ENCODE peak calls at places on chromosomes 16 and 17, in six cellular contexts. One of them, this sample, is unnamed.

GRCh38 chr17:1398900-1399299 is 1.1 kb downstream of the YWHAE start:
- DNase-seq in thoracic aorta: no peak
- DNase-seq in midbrain: no peak
- DNase-seq in EL: peak
- DNase-seq in T-helper 1 cell: no peak
- DNase-seq in dorsolateral prefrontal cortex: no peak
- DNase-seq in this sample: no peak

GRCh38 chr16:48323783-48324775 is 61.1 kb downstream of the SIAH1 start:
- DNase-seq in thoracic aorta: no peak
- DNase-seq in EL: no peak
- DNase-seq in T-helper 1 cell: no peak
- DNase-seq in midbrain: no peak
- DNase-seq in dorsolateral prefrontal cortex: no peak
- DNase-seq in this sample: no peak

GRCh38 chr17:1122681-1123396 is 56.9 kb downstream of the ABR start:
- DNase-seq in dorsolateral prefrontal cortex: peak
- DNase-seq in thoracic aorta: no peak
- DNase-seq in EL: peak
- DNase-seq in T-helper 1 cell: peak
- DNase-seq in midbrain: peak
- DNase-seq in this sample: peak

GRCh38 chr16:58591083-58591482 is 38.5 kb downstream of the CNOT1 start:
- DNase-seq in thoracic aorta: no peak
- DNase-seq in EL: no peak
- DNase-seq in midbrain: no peak
- DNase-seq in dorsolateral prefrontal cortex: no peak
- DNase-seq in T-helper 1 cell: no peak
- DNase-seq in this sample: no peak

GRCh38 chr16:974606-975312 is 4.0 kb upstream of the LMF1 start:
- DNase-seq in dorsolateral prefrontal cortex: no peak
- DNase-seq in midbrain: no peak
- DNase-seq in thoracic aorta: no peak
- DNase-seq in EL: no peak
- DNase-seq in T-helper 1 cell: no peak
- DNase-seq in this sample: no peak

GRCh38 chr17:49235896-49236295 is 5.3 kb upstream of the PHOSPHO1 start:
- DNase-seq in thoracic aorta: no peak
- DNase-seq in T-helper 1 cell: no peak
- DNase-seq in midbrain: no peak
- DNase-seq in dorsolateral prefrontal cortex: no peak
- DNase-seq in EL: no peak
- DNase-seq in this sample: no peak

GRCh38 chr16:85460252-85460982 is 152.7 kb upstream of the GSE1 start:
- DNase-seq in midbrain: no peak
- DNase-seq in dorsolateral prefrontal cortex: no peak
- DNase-seq in T-helper 1 cell: no peak
- DNase-seq in EL: no peak
- DNase-seq in thoracic aorta: no peak
- DNase-seq in this sample: peak

GRCh38 chr17:7029659-7030058 is 6.2 kb upstream of the SLC16A13 start:
- DNase-seq in midbrain: no peak
- DNase-seq in thoracic aorta: no peak
- DNase-seq in EL: no peak
- DNase-seq in dorsolateral prefrontal cortex: no peak
- DNase-seq in T-helper 1 cell: no peak
- DNase-seq in this sample: no peak

GRCh38 chr16:28846933-28847273 is 755 bp upstream of the TUFM start:
- DNase-seq in midbrain: peak
- DNase-seq in thoracic aorta: no peak
- DNase-seq in T-helper 1 cell: no peak
- DNase-seq in dorsolateral prefrontal cortex: no peak
- DNase-seq in EL: no peak
- DNase-seq in this sample: no peak

GRCh38 chr16:57039148-57039812 is 49.9 kb downstream of the NLRC5 start:
- DNase-seq in thoracic aorta: no peak
- DNase-seq in T-helper 1 cell: no peak
- DNase-seq in dorsolateral prefrontal cortex: no peak
- DNase-seq in EL: peak
- DNase-seq in midbrain: no peak
- DNase-seq in this sample: no peak

GRCh38 chr16:1708768-1709180 is 2.8 kb downstream of the MAPK8IP3 start:
- DNase-seq in midbrain: no peak
- DNase-seq in thoracic aorta: no peak
- DNase-seq in dorsolateral prefrontal cortex: peak
- DNase-seq in T-helper 1 cell: no peak
- DNase-seq in EL: no peak
- DNase-seq in this sample: no peak

GRCh38 chr17:5031365-5032082 is 3.7 kb downstream of the SLC52A1 start:
- DNase-seq in dorsolateral prefrontal cortex: peak
- DNase-seq in midbrain: peak
- DNase-seq in EL: peak
- DNase-seq in thoracic aorta: peak
- DNase-seq in T-helper 1 cell: peak
- DNase-seq in this sample: peak

GRCh38 chr17:57939797-57940196 is 15.4 kb downstream of the CUEDC1 start:
- DNase-seq in EL: no peak
- DNase-seq in midbrain: no peak
- DNase-seq in thoracic aorta: no peak
- DNase-seq in dorsolateral prefrontal cortex: no peak
- DNase-seq in T-helper 1 cell: no peak
- DNase-seq in this sample: peak

GRCh38 chr17:80862341-80862969 is 129.2 kb upstream of the CHMP6 start:
- DNase-seq in midbrain: no peak
- DNase-seq in EL: no peak
- DNase-seq in thoracic aorta: no peak
- DNase-seq in T-helper 1 cell: no peak
- DNase-seq in dorsolateral prefrontal cortex: no peak
- DNase-seq in this sample: peak

GRCh38 chr17:35934760-35935159 is 4.2 kb upstream of the RDM1 start:
- DNase-seq in midbrain: no peak
- DNase-seq in EL: no peak
- DNase-seq in thoracic aorta: no peak
- DNase-seq in T-helper 1 cell: no peak
- DNase-seq in dorsolateral prefrontal cortex: no peak
- DNase-seq in this sample: no peak

GRCh38 chr17:44916781-44917241 is 1.5 kb upstream of the GFAP start:
- DNase-seq in T-helper 1 cell: no peak
- DNase-seq in dorsolateral prefrontal cortex: peak
- DNase-seq in midbrain: peak
- DNase-seq in thoracic aorta: peak
- DNase-seq in EL: peak
- DNase-seq in this sample: peak

GRCh38 chr16:85913688-85914422 is 14.9 kb downstream of the IRF8 start:
- DNase-seq in EL: no peak
- DNase-seq in dorsolateral prefrontal cortex: no peak
- DNase-seq in thoracic aorta: no peak
- DNase-seq in midbrain: no peak
- DNase-seq in T-helper 1 cell: no peak
- DNase-seq in this sample: no peak

GRCh38 chr17:67491009-67491677 is 114.1 kb downstream of the PITPNC1 start:
- DNase-seq in thoracic aorta: peak
- DNase-seq in midbrain: peak
- DNase-seq in EL: peak
- DNase-seq in dorsolateral prefrontal cortex: peak
- DNase-seq in T-helper 1 cell: no peak
- DNase-seq in this sample: peak

GRCh38 chr16:1610841-1611653 is 825 bp downstream of the IFT140 start:
- DNase-seq in EL: peak
- DNase-seq in dorsolateral prefrontal cortex: peak
- DNase-seq in T-helper 1 cell: peak
- DNase-seq in thoracic aorta: no peak
- DNase-seq in midbrain: no peak
- DNase-seq in this sample: no peak

GRCh38 chr16:72938426-72939164 is 109.3 kb downstream of the ZFHX3 start:
- DNase-seq in dorsolateral prefrontal cortex: peak
- DNase-seq in midbrain: peak
- DNase-seq in T-helper 1 cell: no peak
- DNase-seq in EL: peak
- DNase-seq in thoracic aorta: peak
- DNase-seq in this sample: peak

GRCh38 chr17:73657473-73658116 is 13.3 kb upstream of the SDK2 start:
- DNase-seq in dorsolateral prefrontal cortex: no peak
- DNase-seq in EL: no peak
- DNase-seq in midbrain: no peak
- DNase-seq in thoracic aorta: no peak
- DNase-seq in T-helper 1 cell: no peak
- DNase-seq in this sample: no peak

GRCh38 chr17:55693244-55694216 is 29.1 kb downstream of the TMEM100 start:
- DNase-seq in T-helper 1 cell: no peak
- DNase-seq in midbrain: no peak
- DNase-seq in dorsolateral prefrontal cortex: no peak
- DNase-seq in EL: no peak
- DNase-seq in thoracic aorta: no peak
- DNase-seq in this sample: no peak

GRCh38 chr16:30086291-30087140 is 5.2 kb downstream of the TBX6 start:
- DNase-seq in EL: no peak
- DNase-seq in midbrain: no peak
- DNase-seq in T-helper 1 cell: no peak
- DNase-seq in thoracic aorta: no peak
- DNase-seq in dorsolateral prefrontal cortex: no peak
- DNase-seq in this sample: no peak

GRCh38 chr16:22098538-22099255 is 6.4 kb downstream of the VWA3A start:
- DNase-seq in T-helper 1 cell: no peak
- DNase-seq in thoracic aorta: no peak
- DNase-seq in dorsolateral prefrontal cortex: no peak
- DNase-seq in EL: peak
- DNase-seq in midbrain: no peak
- DNase-seq in this sample: no peak

GRCh38 chr17:4676777-4677176 is 27.2 kb downstream of the PELP1 start:
- DNase-seq in EL: no peak
- DNase-seq in dorsolateral prefrontal cortex: no peak
- DNase-seq in midbrain: no peak
- DNase-seq in T-helper 1 cell: no peak
- DNase-seq in thoracic aorta: no peak
- DNase-seq in this sample: no peak

GRCh38 chr17:27494192-27495091 is 38.2 kb downstream of the KSR1 start:
- DNase-seq in EL: no peak
- DNase-seq in thoracic aorta: peak
- DNase-seq in midbrain: peak
- DNase-seq in dorsolateral prefrontal cortex: peak
- DNase-seq in T-helper 1 cell: no peak
- DNase-seq in this sample: peak

GRCh38 chr16:51651061-51651466 is 500.0 kb upstream of the SALL1 start:
- DNase-seq in thoracic aorta: no peak
- DNase-seq in dorsolateral prefrontal cortex: peak
- DNase-seq in T-helper 1 cell: no peak
- DNase-seq in EL: no peak
- DNase-seq in midbrain: no peak
- DNase-seq in this sample: no peak